ENCODE peak calls at places on chromosomes 6 and 20, in five cellular contexts. V is K562, Y is GM12878, E is HCT116, J is HepG2. H is an unnamed sample.

GRCh38 chr6:138601128-138601527 is 101.8 kb upstream of the NHSL1 start:
- DNase-seq in J (no peak), Y (no peak), V (no peak), E (no peak), H (no peak)

GRCh38 chr20:5127859-5128409 is 1.1 kb downstream of the CDS2 start:
- DNase-seq in Y (no peak), V (no peak), J (no peak), E (no peak), H (no peak)

GRCh38 chr6:150627154-150627553 is 27.5 kb downstream of the PLEKHG1 start:
- DNase-seq in Y (no peak), V (no peak), J (no peak), E (no peak), H (no peak)

GRCh38 chr20:54550776-54551396 is 75.5 kb downstream of the DOK5 start:
- DNase-seq in V (no peak), Y (no peak), E (no peak), J (no peak), H (no peak)

GRCh38 chr6:11556308-11556707 is 18.8 kb downstream of the TMEM170B start:
- DNase-seq in V (no peak), J (no peak), Y (no peak), E (no peak), H (no peak)

GRCh38 chr6:35061102-35061615 is 80.0 kb downstream of the TCP11 start:
- DNase-seq in Y (no peak), J (no peak), V (no peak), E (no peak), H (no peak)

GRCh38 chr20:9903048-9903651 is 64.3 kb upstream of the PAK5 start:
- DNase-seq in V (no peak), J (peak), E (peak), Y (no peak), H (no peak)

GRCh38 chr6:4287811-4288244 is 152.5 kb upstream of the ECI2 start:
- DNase-seq in V (no peak), J (no peak), E (no peak), Y (no peak), H (no peak)

GRCh38 chr6:146582857-146583256 is 15.9 kb upstream of the ADGB start:
- DNase-seq in V (no peak), J (no peak), Y (no peak), E (no peak), H (no peak)

GRCh38 chr6:53704700-53705099 is 39.1 kb upstream of the KLHL31 start:
- DNase-seq in J (no peak), V (no peak), E (no peak), Y (no peak), H (no peak)

GRCh38 chr20:9172908-9173307 is 104.0 kb downstream of the PLCB4 start:
- DNase-seq in V (no peak), Y (no peak), E (no peak), J (no peak), H (no peak)

GRCh38 chr6:43705996-43706395 is 18.4 kb upstream of the MRPS18A start:
- DNase-seq in V (no peak), E (no peak), Y (no peak), J (no peak), H (no peak)

GRCh38 chr20:47816487-47817451 is 31.5 kb upstream of the SULF2 start:
- DNase-seq in J (no peak), Y (no peak), E (no peak), V (no peak), H (no peak)

GRCh38 chr6:111409430-111409829 is 73.6 kb downstream of the REV3L start:
- DNase-seq in E (no peak), J (no peak), Y (no peak), V (no peak), H (no peak)

GRCh38 chr6:21111399-21111725 is 482.2 kb upstream of the SOX4 start:
- DNase-seq in V (no peak), Y (no peak), J (peak), E (peak), H (peak)

GRCh38 chr20:24963672-24964517 is 14.8 kb downstream of the CST7 start:
- DNase-seq in E (no peak), V (no peak), J (no peak), Y (no peak), H (no peak)

GRCh38 chr6:152270301-152270925 is 366.7 kb downstream of the SYNE1 start:
- DNase-seq in J (no peak), E (no peak), Y (no peak), V (no peak), H (no peak)

GRCh38 chr6:26420607-26421235 is 18.6 kb downstream of the BTN3A1 start:
- DNase-seq in E (peak), V (peak), Y (no peak), J (peak), H (no peak)

GRCh38 chr6:137157601-137158000 is 15.8 kb downstream of the IL22RA2 start:
- DNase-seq in Y (no peak), J (no peak), V (peak), E (no peak), H (peak)

GRCh38 chr6:8664070-8664469 is 228.7 kb upstream of the SLC35B3 start:
- DNase-seq in J (no peak), Y (no peak), V (no peak), E (no peak), H (no peak)

GRCh38 chr6:162488444-162488843 is 239.1 kb downstream of the PRKN start:
- DNase-seq in V (no peak), E (no peak), J (no peak), Y (no peak), H (no peak)

GRCh38 chr6:26501482-26501986 is 1.4 kb downstream of the BTN1A1 start:
- DNase-seq in Y (no peak), V (no peak), E (no peak), J (no peak), H (no peak)

GRCh38 chr6:83096791-83097190 is 29.3 kb downstream of the DOP1A start:
- DNase-seq in V (no peak), J (no peak), Y (no peak), E (no peak), H (no peak)

GRCh38 chr6:42099340-42100028 is 42.9 kb downstream of the C6orf132 start:
- DNase-seq in V (peak), Y (no peak), E (no peak), J (peak), H (no peak)

GRCh38 chr6:157273756-157274088 is 49.6 kb downstream of the TMEM242 start:
- DNase-seq in V (peak), Y (no peak), E (peak), J (peak), H (peak)
- TF ChIP-seq JUND in V (no peak), Y (no peak), E (no peak), J (no peak), H (no peak)

GRCh38 chr6:48630511-48630910 is 519.5 kb upstream of the PTCHD4 start:
- DNase-seq in Y (no peak), J (no peak), V (no peak), E (no peak), H (no peak)

GRCh38 chr6:48624631-48625030 is 513.6 kb upstream of the PTCHD4 start:
- DNase-seq in V (no peak), J (no peak), Y (no peak), E (no peak), H (no peak)

GRCh38 chr6:48626421-48626820 is 515.4 kb upstream of the PTCHD4 start:
- DNase-seq in J (no peak), E (no peak), V (no peak), Y (no peak), H (no peak)

DNA sequence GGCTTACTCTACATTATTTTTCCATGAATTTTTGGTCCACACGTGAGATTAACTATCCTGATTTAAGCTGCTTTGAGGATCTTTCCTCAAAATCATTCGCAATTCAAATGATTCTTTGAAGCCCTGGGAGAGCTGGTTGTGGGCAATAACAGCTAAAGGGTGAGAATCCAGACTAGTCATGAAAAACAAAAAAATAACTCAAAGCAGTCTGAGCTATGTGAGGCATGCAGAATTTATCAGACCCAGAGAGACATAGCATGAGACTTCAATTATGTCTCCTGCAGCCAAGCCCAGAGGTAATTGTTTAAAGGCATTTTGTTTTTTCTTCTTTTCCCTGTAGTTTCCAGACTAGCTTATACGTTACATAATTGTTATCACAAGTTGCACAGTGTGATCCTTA is 517.3 kb upstream of the PTCHD4 start:
- DNase-seq in V (no peak), J (no peak), Y (no peak), E (no peak), H (no peak)
- TF ChIP-seq JUND in V (no peak), J (no peak), Y (no peak), E (no peak), H (no peak)

DNA sequence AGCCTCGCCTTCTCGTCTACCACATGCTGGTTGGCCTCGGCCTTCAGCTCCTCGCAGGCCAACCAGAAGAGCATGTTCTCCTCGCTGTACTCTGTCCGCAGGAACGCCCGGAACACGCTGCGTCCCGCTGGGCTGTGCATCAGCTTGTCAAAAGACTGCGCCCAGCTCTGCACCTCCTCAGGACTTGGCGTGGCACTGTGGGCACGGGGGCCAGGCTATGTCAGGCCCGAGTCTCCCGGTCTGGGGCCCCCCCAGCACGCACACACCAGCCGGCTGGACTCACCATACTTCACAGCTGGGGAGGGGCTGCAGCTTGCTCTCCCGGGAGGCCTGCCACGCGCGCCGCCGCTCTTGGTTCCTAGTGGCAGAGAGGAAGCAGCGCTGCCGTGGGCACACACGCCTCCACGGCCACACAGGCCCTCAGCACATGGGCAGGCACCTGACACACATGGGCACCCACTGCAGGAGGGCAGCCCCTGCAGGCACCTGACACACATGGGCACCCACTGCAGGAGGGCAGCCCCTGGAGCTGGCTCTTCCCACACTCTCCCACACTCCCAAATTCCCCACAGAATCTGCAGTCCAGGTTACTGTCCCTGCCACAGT is 5.0 kb downstream of the RGS19 start:
- DNase-seq in V (no peak), E (no peak), J (no peak), Y (no peak), H (no peak)
- TF ChIP-seq JUND in V (no peak), E (no peak), J (no peak), Y (no peak), H (no peak)

DNA sequence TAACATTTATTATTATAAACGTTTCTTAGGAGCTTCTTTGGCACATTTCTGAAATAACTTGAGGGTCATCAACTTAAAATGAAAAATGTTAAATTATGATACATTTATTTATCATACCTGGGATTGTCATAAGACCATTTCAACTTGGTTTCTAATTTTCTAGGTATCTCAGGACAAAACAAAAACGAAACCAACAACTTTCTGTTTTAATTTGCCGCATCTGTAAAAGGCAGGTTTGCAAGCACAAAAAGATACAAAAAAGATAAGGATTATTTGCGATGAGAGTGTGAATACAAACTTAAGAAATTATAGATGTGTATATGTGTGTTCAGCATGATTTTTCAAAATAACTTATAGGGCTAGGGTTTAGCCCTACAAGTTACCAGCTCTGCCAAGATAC is 395.0 kb upstream of the RUNX2 start:
- DNase-seq in J (no peak), Y (no peak), V (no peak), E (no peak), H (no peak)
- TF ChIP-seq JUND in J (no peak), Y (no peak), V (no peak), E (no peak), H (no peak)

GRCh38 chr20:38031957-38032356 is 1.3 kb downstream of the TTI1 start:
- DNase-seq in Y (no peak), V (no peak), E (no peak), J (no peak), H (no peak)

GRCh38 chr20:38034961-38035360 is 1.4 kb downstream of the RPRD1B start:
- DNase-seq in J (no peak), V (no peak), Y (no peak), E (no peak), H (no peak)

GRCh38 chr20:38032585-38033329 is 499 bp downstream of the TTI1 start:
- DNase-seq in V (no peak), Y (no peak), E (no peak), J (peak), H (no peak)

GRCh38 chr20:38033330-38034107 is at the start of the genes RPRD1B and TTI1:
- DNase-seq in J (peak), E (peak), Y (peak), V (peak), H (peak)

GRCh38 chr20:38034108-38034649 is 633 bp downstream of the RPRD1B start:
- DNase-seq in E (no peak), J (no peak), Y (no peak), V (peak), H (no peak)
- TF ChIP-seq JUND in E (no peak), J (no peak), Y (no peak), V (no peak), H (no peak)

GRCh38 chr6:131136021-131136847 is 967 bp downstream of the AKAP7 start:
- DNase-seq in E (no peak), V (no peak), Y (no peak), J (peak), H (peak)
- TF ChIP-seq JUND in E (no peak), V (no peak), Y (no peak), J (no peak), H (no peak)

GRCh38 chr6:130466744-130467052 is 100.9 kb downstream of the TMEM200A start:
- DNase-seq in Y (no peak), V (no peak), E (no peak), J (no peak), H (no peak)

GRCh38 chr6:130473886-130474285 is 108.1 kb downstream of the TMEM200A start:
- DNase-seq in E (no peak), Y (no peak), J (no peak), V (no peak), H (no peak)

GRCh38 chr6:130467595-130467994 is 101.8 kb downstream of the TMEM200A start:
- DNase-seq in J (no peak), Y (no peak), V (no peak), E (no peak), H (no peak)

GRCh38 chr6:130467146-130467545 is 101.3 kb downstream of the TMEM200A start:
- DNase-seq in V (no peak), J (no peak), E (no peak), Y (no peak), H (no peak)

DNA sequence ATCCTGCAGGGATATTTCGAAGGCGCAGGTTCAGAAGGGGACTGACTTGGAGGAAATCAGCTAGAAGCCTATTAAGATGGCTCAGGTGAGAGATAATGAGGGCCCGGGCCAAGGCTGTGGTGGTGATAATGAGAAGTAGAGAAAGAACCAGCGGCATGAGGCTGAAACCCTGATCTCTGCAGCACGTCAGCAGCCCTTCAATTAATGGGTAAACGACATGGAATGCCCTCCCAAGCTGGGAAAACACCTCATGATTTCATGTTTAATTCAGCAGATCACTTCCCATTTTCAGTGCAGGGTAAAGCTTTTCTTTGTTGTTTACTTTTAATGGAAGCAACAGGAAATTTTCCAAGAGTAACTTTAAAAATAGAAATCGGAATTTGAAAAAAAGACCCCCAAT is 105.0 kb downstream of the TMEM200A start:
- DNase-seq in V (no peak), E (no peak), Y (peak), J (no peak), H (no peak)
- TF ChIP-seq JUND in V (no peak), E (no peak), Y (no peak), J (no peak), H (no peak)

H was measured in T47D.